ENCODE peak calls at places on chromosome 20, in seven cellular contexts. M, Z, V, X, E, A and D are unnamed samples.

GRCh38 chr20:54680872-54681297 is 205.5 kb downstream of the DOK5 start:
- DNase-seq in M (no peak), V (peak), Z (peak), X (peak), A (peak), E (peak), D (peak)

GRCh38 chr20:50312682-50313187 is 122.1 kb downstream of the CEBPB start:
- DNase-seq in Z (no peak), X (no peak), V (peak), M (no peak), E (no peak), A (no peak), D (no peak)

GRCh38 chr20:3378138-3378537 is 29.3 kb downstream of the DNAAF9 start:
- DNase-seq in A (no peak), Z (no peak), X (no peak), E (no peak), V (no peak), M (no peak), D (no peak)

GRCh38 chr20:24910461-24910860 is 38.6 kb upstream of the CST7 start:
- DNase-seq in Z (no peak), V (no peak), M (no peak), X (no peak), E (no peak), A (no peak), D (no peak)

GRCh38 chr20:23641936-23642751 is 4.4 kb upstream of the CST3 start:
- DNase-seq in M (no peak), V (no peak), E (no peak), A (no peak), Z (no peak), X (no peak), D (no peak)

GRCh38 chr20:2140561-2140960 is 38.9 kb downstream of the STK35 start:
- DNase-seq in V (no peak), Z (no peak), A (no peak), E (no peak), X (no peak), M (no peak), D (no peak)

GRCh38 chr20:52056203-52057062 is 135.1 kb downstream of the ZFP64 start:
- DNase-seq in X (no peak), V (peak), A (no peak), M (no peak), E (peak), Z (no peak), D (no peak)

GRCh38 chr20:45892828-45893500 is 1.8 kb downstream of the CTSA start:
- DNase-seq in V (no peak), M (no peak), X (peak), Z (no peak), A (no peak), E (no peak), D (no peak)

GRCh38 chr20:51650685-51651134 is 108.2 kb upstream of the NFATC2 start:
- DNase-seq in E (peak), X (peak), A (no peak), M (no peak), V (no peak), Z (no peak), D (no peak)

DNA sequence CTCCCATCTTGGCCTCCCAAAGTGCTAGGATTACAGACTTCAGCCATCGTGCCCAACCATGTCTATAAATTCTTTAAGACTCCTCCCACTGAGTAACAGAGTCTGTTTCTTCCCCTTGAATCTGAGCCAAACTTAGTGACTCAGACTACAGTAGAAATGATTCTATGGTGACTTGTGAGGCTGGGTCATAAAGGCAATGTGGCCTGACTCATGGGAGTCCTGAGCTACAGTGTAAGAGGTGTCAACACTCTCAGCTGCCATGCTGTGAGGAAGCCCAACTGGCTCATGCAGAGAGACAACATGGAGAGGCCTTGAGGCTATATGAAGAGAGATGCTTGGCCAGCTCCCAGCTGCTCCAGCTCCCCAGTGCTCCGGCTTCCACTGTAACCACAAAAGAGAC is 5.2 kb upstream of the NRSN2 start:
- DNase-seq in E (peak), M (peak), A (peak), V (peak), X (peak), Z (no peak), D (no peak)
- TF ChIP-seq REST in E (no peak), M (no peak), A (no peak), V (no peak), X (no peak), Z (no peak), D (no peak)

GRCh38 chr20:58888521-58889333 is 36.2 kb downstream of the GNAS start:
- DNase-seq in A (peak), M (no peak), Z (peak), X (peak), E (no peak), V (no peak), D (peak)

GRCh38 chr20:58890073-58890453 is 37.5 kb downstream of the GNAS start:
- DNase-seq in X (no peak), Z (no peak), A (no peak), V (no peak), E (no peak), M (no peak), D (no peak)

GRCh38 chr20:58888103-58888502 is 35.6 kb downstream of the GNAS start:
- DNase-seq in E (no peak), X (no peak), V (no peak), A (no peak), M (no peak), Z (no peak), D (no peak)

GRCh38 chr20:58890454-58891075 is 38.0 kb downstream of the GNAS start:
- DNase-seq in X (peak), M (no peak), Z (peak), E (no peak), A (peak), V (peak), D (no peak)

DNA sequence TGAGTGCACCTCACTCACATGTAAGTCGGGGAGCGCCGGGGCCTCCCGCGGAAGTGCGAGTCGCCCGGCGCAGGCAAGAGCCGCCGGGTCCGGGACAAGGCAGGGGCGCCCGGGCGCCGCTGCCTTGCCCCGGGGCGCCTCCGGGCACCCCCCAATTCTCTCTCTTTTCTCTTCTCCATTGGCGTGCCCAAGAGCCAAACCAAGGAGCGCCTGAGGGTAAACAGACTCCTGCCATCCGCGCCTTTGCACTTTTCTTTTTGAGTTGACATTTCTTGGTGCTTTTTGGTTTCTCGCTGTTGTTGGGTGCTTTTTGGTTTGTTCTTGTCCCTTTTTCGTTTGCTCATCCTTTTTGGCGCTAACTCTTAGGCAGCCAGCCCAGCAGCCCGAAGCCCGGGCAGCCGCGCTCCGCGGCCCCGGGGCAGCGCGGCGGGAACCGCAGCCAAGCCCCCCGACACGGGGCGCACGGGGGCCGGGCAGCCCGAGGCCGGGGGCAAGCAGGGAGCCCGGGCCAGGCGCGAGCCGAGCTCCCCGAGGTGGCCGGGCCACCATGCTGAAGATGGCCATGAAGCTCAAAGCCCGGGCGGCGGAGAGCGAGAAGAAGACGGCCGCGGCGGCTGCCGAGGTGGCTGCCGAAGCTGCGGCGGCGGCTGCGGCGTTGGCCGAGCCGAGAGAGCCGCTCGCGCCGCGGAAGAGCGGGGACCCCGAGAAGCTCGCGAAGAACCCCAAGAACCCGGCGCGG is 37.0 kb downstream of the GNAS start:
- DNase-seq in X (no peak), M (no peak), A (no peak), Z (no peak), V (no peak), E (no peak), D (no peak)
- TF ChIP-seq REST in X (no peak), M (no peak), A (no peak), Z (no peak), V (no peak), E (no peak), D (no peak)

DNA sequence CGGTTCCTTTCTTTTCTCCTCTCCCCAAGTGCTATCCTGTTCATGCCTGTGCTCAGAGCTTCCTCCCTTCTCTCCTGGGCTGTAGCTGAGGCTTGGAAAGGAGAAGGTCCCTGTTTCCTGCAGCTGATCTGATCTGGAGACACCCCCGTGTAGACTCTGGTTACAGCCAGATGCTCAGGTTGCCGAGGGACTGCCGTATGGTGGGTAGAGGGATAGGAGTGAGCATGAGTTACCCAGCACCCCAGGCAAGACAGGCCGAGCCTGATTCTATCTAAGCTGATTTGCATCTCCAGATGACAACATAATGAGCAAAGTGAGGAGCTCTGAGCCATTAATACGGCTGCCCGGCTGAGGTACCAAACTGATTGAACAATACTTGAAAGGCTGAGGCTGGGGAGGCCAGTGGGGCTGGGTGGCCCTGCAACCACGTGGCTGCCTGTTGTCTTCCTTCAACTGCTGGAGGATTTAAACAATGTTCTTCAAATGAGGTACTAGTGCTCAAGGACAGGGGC is 91.8 kb downstream of the ASXL1 start:
- DNase-seq in A (no peak), X (no peak), Z (no peak), V (no peak), E (no peak), M (no peak), D (no peak)
- TF ChIP-seq REST in A (no peak), X (no peak), Z (no peak), V (no peak), E (no peak), M (no peak), D (no peak)

DNA sequence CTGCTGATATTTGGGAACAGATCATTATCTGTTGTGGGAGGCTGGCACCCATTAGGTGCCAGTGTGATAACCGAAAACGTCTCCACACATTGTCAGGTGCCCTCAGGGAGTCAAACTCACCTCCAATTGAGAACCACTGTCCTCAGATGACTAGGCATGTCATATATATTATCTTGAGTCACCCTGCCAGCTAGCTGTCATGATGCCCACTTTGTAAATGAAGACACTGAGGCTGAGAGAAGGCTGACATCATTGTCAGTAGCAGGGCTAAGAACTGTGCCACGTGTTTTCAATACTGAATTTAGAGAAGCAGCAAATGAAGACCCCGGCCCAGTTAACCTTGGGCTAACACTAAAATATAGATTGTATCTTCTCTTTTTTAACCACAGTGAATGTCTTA is 36.3 kb downstream of the EYA2 start:
- DNase-seq in V (no peak), E (no peak), X (no peak), M (no peak), Z (no peak), A (no peak), D (no peak)
- TF ChIP-seq REST in V (no peak), E (no peak), X (no peak), M (no peak), Z (no peak), A (no peak), D (no peak)

DNA sequence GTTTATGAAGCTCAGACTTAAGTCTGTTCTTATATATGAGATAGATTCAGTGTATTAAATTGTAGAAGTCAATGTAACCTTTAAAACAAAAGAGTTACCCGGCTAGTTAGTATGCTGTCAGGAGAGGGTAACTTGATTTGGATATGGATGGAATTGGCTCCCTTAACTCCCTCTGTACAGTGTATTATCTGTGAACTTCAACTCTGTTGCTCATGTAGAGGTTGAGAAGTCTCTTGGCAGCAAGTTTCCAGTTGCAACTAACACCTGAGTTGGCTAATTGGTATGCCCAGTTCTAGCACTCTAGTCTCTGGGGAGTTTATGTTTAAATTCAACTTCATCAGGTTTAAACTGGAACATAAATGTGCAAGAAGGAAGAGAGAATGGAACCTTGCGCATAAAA is 111.0 kb downstream of the NCOA3 start:
- DNase-seq in A (no peak), V (no peak), Z (no peak), X (no peak), M (no peak), E (no peak), D (no peak)
- TF ChIP-seq REST in A (no peak), V (no peak), Z (no peak), X (no peak), M (no peak), E (no peak), D (no peak)

DNA sequence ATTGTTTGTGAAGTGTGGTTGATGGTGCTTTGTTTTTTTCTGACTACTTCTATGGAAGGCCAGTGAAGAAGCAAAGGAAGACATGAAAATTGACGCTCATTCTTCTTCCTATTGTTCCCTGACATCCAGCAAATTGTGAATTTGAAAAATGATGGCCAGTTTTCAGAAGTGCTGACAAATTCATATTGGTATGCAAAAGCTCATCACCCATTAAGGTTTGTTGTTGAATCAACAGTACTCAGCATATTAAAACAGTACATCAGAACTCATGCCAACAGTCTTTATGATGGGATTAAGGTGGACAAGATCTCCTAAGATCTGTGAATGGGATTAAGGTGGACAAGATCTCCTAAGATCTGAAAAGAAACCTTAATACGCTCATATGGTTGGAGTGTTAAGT is 1.0 kb upstream of the MTG2 start:
- DNase-seq in E (no peak), X (no peak), A (no peak), Z (no peak), V (no peak), M (no peak), D (no peak)
- TF ChIP-seq REST in E (no peak), X (no peak), A (no peak), Z (no peak), V (no peak), M (no peak), D (no peak)

DNA sequence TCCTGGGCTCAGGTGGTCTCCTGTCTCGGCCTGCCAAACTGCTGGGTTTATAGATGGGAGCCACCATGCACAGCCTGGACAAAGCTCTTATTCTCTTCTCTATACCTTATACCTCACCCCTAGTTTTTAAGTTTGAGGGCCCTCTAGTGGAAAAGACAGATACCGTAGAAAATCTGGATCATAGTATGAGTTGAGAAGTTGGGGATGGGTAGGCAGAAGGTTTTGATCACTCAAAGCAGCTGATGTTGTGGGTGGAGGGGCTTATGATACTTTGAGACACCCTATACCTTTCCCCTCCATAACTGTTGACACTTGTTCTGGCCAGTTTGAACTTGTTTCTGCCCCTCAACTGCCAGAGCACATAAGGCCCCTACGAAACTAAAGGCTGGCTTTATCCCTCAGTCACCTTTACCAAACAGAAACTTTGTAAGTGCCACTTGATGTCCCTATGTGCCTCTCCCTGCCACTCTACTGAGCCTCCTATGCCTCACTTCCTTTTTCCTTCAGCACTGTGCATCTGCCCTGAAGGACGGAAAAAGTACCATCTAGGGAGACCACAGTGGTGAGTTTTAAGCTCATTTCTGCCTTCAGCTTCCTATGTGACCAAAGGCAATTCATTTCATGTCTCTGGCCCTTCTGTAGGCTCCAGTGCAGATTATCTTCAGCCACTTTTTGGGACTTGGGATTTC is 28.6 kb downstream of the RALY start:
- DNase-seq in E (peak), X (peak), A (peak), M (peak), V (peak), Z (peak), D (peak)
- TF ChIP-seq REST in E (no peak), X (no peak), A (no peak), M (no peak), V (no peak), Z (no peak), D (no peak)